ENCODE peak calls at places on chromosomes 3 and 15, in four cellular contexts. One of them, this sample, is unnamed.

GRCh38 chr15:59371458-59372351 is 966 bp downstream of the MYO1E start:
- DNase-seq in foreskin fibroblast: no peak
- DNase-seq in Calu3: peak; percentile 64
- DNase-seq in GM12865: peak; percentile 48
- DNase-seq in this sample: peak; percentile 62

GRCh38 chr3:8854656-8855055 is 85.2 kb upstream of the OXTR start:
- DNase-seq in Calu3: no peak
- DNase-seq in GM12865: no peak
- DNase-seq in foreskin fibroblast: peak; percentile 57
- DNase-seq in this sample: no peak

GRCh38 chr3:45113625-45114050 is 32.5 kb downstream of the CDCP1 start:
- DNase-seq in GM12865: peak; percentile 3
- DNase-seq in foreskin fibroblast: no peak
- DNase-seq in Calu3: no peak
- DNase-seq in this sample: no peak

GRCh38 chr3:11096266-11097135 is 57.8 kb upstream of the HRH1 start:
- DNase-seq in Calu3: peak; percentile 71
- DNase-seq in GM12865: no peak
- DNase-seq in foreskin fibroblast: peak; percentile 89
- DNase-seq in this sample: no peak

GRCh38 chr15:90829942-90830440 is 38.4 kb upstream of the FURIN start:
- DNase-seq in GM12865: peak; percentile 63
- DNase-seq in Calu3: no peak
- DNase-seq in foreskin fibroblast: no peak
- DNase-seq in this sample: peak; percentile 71

GRCh38 chr3:114299421-114299820 is 5.6 kb downstream of the TIGIT start:
- DNase-seq in GM12865: peak; percentile 43
- DNase-seq in Calu3: peak; percentile 51
- DNase-seq in foreskin fibroblast: peak; percentile 17
- DNase-seq in this sample: no peak

GRCh38 chr15:70765504-70766281 is 2.3 kb upstream of the UACA start:
- DNase-seq in foreskin fibroblast: peak; percentile 72
- DNase-seq in GM12865: no peak
- DNase-seq in Calu3: no peak
- DNase-seq in this sample: no peak

GRCh38 chr15:40420071-40420713 is 14.6 kb downstream of the IVD start:
- DNase-seq in Calu3: no peak
- DNase-seq in foreskin fibroblast: no peak
- DNase-seq in GM12865: no peak
- DNase-seq in this sample: no peak

GRCh38 chr3:169295912-169296311 is 367.6 kb downstream of the MECOM start:
- DNase-seq in Calu3: no peak
- DNase-seq in GM12865: peak; percentile 19
- DNase-seq in foreskin fibroblast: no peak
- DNase-seq in this sample: no peak

GRCh38 chr3:48440590-48440958 is 517 bp downstream of the TMA7 start:
- DNase-seq in GM12865: no peak
- DNase-seq in foreskin fibroblast: no peak
- DNase-seq in Calu3: no peak
- DNase-seq in this sample: peak; percentile 14

GRCh38 chr3:124714218-124714853 is 15.9 kb upstream of the UMPS start:
- DNase-seq in foreskin fibroblast: no peak
- DNase-seq in GM12865: no peak
- DNase-seq in Calu3: no peak
- DNase-seq in this sample: no peak

GRCh38 chr3:49916686-49917085 is 12.9 kb downstream of the MON1A start:
- DNase-seq in GM12865: no peak
- DNase-seq in foreskin fibroblast: peak; percentile 56
- DNase-seq in Calu3: no peak
- DNase-seq in this sample: no peak

GRCh38 chr3:62374375-62374876 is 1.1 kb upstream of the FEZF2 start:
- DNase-seq in Calu3: no peak
- DNase-seq in foreskin fibroblast: no peak
- DNase-seq in GM12865: no peak
- DNase-seq in this sample: peak; percentile 18

GRCh38 chr15:79474252-79474651 is 42.1 kb downstream of the MINAR1 start:
- DNase-seq in Calu3: no peak
- DNase-seq in foreskin fibroblast: peak; percentile 11
- DNase-seq in GM12865: no peak
- DNase-seq in this sample: no peak

GRCh38 chr15:22980189-22981136 is at the start of gene CYFIP1:
- DNase-seq in foreskin fibroblast: peak; percentile 87
- DNase-seq in GM12865: peak; percentile 60
- DNase-seq in Calu3: peak; percentile 75
- DNase-seq in this sample: peak; percentile 90

GRCh38 chr3:109927161-109927560 is 589.8 kb upstream of the DPPA4 start:
- DNase-seq in foreskin fibroblast: peak; percentile 92
- DNase-seq in Calu3: peak; percentile 58
- DNase-seq in GM12865: peak; percentile 59
- DNase-seq in this sample: no peak

GRCh38 chr3:7205535-7206331 is 344.8 kb downstream of the GRM7 start:
- DNase-seq in GM12865: peak; percentile 57
- DNase-seq in Calu3: no peak
- DNase-seq in foreskin fibroblast: no peak
- DNase-seq in this sample: peak; percentile 11

GRCh38 chr15:95872366-95872771 is 458.1 kb upstream of the NR2F2 start:
- DNase-seq in foreskin fibroblast: peak; percentile 68
- DNase-seq in Calu3: peak; percentile 61
- DNase-seq in GM12865: no peak
- DNase-seq in this sample: no peak

GRCh38 chr3:194869482-194870169 is 183.9 kb downstream of the FAM43A start:
- DNase-seq in foreskin fibroblast: peak; percentile 85
- DNase-seq in Calu3: no peak
- DNase-seq in GM12865: no peak
- DNase-seq in this sample: no peak

GRCh38 chr3:140277886-140278285 is 342.9 kb downstream of the CLSTN2 start:
- DNase-seq in GM12865: no peak
- DNase-seq in foreskin fibroblast: no peak
- DNase-seq in Calu3: no peak
- DNase-seq in this sample: no peak

GRCh38 chr3:140274429-140274828 is 339.4 kb downstream of the CLSTN2 start:
- DNase-seq in Calu3: no peak
- DNase-seq in foreskin fibroblast: no peak
- DNase-seq in GM12865: no peak
- DNase-seq in this sample: no peak

GRCh38 chr3:140273542-140274195 is 338.7 kb downstream of the CLSTN2 start:
- DNase-seq in Calu3: no peak
- DNase-seq in GM12865: no peak
- DNase-seq in foreskin fibroblast: no peak
- DNase-seq in this sample: no peak

DNA sequence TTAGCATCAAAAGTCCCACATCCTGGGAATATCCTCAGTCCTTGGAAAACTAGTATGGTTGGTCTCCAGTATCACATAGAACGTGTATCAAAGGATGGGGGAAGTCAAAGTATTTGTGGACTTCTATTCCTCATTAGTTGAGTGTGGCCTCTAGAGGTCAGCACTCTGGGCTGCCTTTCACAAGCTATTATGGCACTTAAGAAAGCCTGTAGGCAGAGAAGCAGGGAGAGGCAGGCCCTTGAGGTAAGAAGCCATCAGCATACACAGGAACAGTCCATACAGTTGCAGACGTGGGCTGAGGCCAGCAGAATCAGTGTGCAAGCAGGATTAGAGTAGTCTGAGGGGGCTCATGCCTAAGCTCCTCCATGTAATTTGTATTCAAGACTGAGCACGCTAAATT is 341.7 kb downstream of the CLSTN2 start:
- DNase-seq in GM12865: peak; percentile 27
- DNase-seq in Calu3: peak; percentile 21
- DNase-seq in foreskin fibroblast: no peak
- DNase-seq in this sample: no peak
- TF ChIP-seq CTCF in GM12865: peak; percentile 31
- TF ChIP-seq CTCF in Calu3: no peak
- TF ChIP-seq CTCF in foreskin fibroblast: peak; percentile 24
- TF ChIP-seq CTCF in this sample: no peak

DNA sequence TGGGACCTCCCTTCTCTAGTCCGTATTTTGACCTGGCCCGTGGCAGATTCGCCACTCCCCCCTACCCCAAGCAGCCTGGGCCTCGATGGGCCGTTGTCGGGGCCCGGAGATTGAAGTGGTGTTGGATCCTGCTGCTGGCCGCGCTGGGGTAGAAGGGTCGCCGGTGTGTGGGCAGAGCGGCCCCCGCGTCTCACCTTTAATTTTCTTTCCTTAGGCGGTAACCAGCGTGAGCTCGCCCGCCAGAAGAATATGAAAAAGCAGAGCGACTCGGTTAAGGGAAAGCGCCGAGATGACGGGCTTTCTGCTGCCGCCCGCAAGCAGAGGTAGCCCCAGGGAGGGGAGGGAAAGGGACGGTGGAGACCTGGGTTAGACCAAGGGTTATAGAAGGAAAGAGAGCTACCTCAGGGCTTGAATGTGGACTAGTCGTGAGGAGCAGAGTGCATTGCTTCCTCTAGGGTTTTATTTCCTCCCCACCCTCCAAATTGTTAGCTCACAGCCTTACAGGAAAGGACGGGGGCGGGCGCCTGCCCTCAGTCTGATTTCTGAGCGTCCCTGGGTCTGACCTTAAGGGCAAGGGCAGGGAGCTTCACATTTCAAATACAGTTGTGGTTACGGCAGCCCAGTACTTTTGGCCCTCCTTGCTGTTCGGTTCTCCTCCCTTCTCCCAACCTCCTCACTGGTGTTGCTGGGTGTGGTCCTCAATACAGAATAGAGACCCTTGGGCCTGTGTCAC is 807 bp downstream of the SERF2 start:
- DNase-seq in GM12865: peak; percentile 49
- DNase-seq in Calu3: no peak
- DNase-seq in foreskin fibroblast: no peak
- DNase-seq in this sample: peak; percentile 57
- TF ChIP-seq CTCF in GM12865: no peak
- TF ChIP-seq CTCF in Calu3: no peak
- TF ChIP-seq CTCF in foreskin fibroblast: peak; percentile 11
- TF ChIP-seq CTCF in this sample: no peak

DNA sequence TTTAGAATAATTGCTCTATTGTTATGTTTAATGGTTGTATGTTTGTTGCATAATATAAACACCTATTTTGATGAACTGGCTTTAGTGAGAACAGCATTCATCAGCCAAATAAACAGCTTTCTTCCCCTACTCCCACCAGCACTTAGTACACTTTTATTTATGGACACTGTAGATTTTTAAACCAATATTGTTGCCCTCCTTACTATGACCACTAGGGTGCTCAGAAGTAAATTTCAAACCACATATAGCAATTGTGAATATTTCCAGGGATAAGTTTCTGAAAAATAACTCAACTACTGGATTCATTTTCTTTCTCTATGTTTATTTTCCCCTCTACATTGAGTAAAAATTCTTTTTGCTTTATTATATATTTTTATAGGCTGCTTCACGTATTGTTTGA is 84.7 kb upstream of the PTX3 start:
- DNase-seq in Calu3: no peak
- DNase-seq in foreskin fibroblast: no peak
- DNase-seq in GM12865: no peak
- DNase-seq in this sample: no peak
- TF ChIP-seq CTCF in Calu3: peak; percentile 66
- TF ChIP-seq CTCF in foreskin fibroblast: peak; percentile 4
- TF ChIP-seq CTCF in GM12865: peak; percentile 17
- TF ChIP-seq CTCF in this sample: no peak

GRCh38 chr3:167148121-167148520 is 232.0 kb downstream of the ZBBX start:
- DNase-seq in foreskin fibroblast: no peak
- DNase-seq in Calu3: no peak
- DNase-seq in GM12865: no peak
- DNase-seq in this sample: no peak

DNA sequence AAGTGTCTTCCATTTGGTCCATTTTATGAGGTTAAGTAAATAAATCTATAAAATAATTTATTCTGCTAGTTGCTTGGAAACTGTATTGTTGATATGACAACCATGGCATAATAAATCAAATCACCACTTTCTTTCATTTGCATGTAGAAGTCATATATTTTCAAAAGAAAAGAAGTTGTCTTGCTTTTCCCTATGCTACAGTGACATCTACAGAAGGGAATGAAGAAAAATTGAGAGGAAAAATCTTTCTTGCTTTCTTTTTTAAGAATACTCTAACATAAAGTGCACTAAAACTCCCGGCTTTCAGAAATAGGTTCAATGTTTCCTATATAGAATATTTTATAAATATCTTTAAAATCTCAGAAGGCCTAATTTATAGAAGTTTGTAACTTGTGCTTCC is 228.4 kb downstream of the ZBBX start:
- DNase-seq in Calu3: no peak
- DNase-seq in foreskin fibroblast: no peak
- DNase-seq in GM12865: no peak
- DNase-seq in this sample: no peak
- TF ChIP-seq CTCF in Calu3: no peak
- TF ChIP-seq CTCF in foreskin fibroblast: no peak
- TF ChIP-seq CTCF in GM12865: no peak
- TF ChIP-seq CTCF in this sample: no peak

GRCh38 chr3:27726240-27726639 is 4.1 kb upstream of the EOMES start:
- DNase-seq in GM12865: no peak
- DNase-seq in foreskin fibroblast: no peak
- DNase-seq in Calu3: no peak
- DNase-seq in this sample: no peak

GRCh38 chr3:27730774-27731659 is 8.9 kb upstream of the EOMES start:
- DNase-seq in Calu3: no peak
- DNase-seq in foreskin fibroblast: no peak
- DNase-seq in GM12865: no peak
- DNase-seq in this sample: no peak

GRCh38 chr3:27729325-27729724 is 7.2 kb upstream of the EOMES start:
- DNase-seq in GM12865: no peak
- DNase-seq in foreskin fibroblast: no peak
- DNase-seq in Calu3: no peak
- DNase-seq in this sample: no peak

GRCh38 chr3:27729748-27730611 is 7.9 kb upstream of the EOMES start:
- DNase-seq in GM12865: no peak
- DNase-seq in Calu3: no peak
- DNase-seq in foreskin fibroblast: no peak
- DNase-seq in this sample: no peak

GRCh38 chr3:27728195-27729087 is 6.3 kb upstream of the EOMES start:
- DNase-seq in foreskin fibroblast: no peak
- DNase-seq in Calu3: peak; percentile 27
- DNase-seq in GM12865: no peak
- DNase-seq in this sample: no peak
- TF ChIP-seq CTCF in foreskin fibroblast: peak; percentile 7
- TF ChIP-seq CTCF in Calu3: no peak
- TF ChIP-seq CTCF in GM12865: no peak
- TF ChIP-seq CTCF in this sample: no peak

GRCh38 chr3:64685800-64686445 is 1.9 kb downstream of the ADAMTS9 start:
- DNase-seq in GM12865: no peak
- DNase-seq in Calu3: peak; percentile 95
- DNase-seq in foreskin fibroblast: peak; percentile 94
- DNase-seq in this sample: peak; percentile 28
- TF ChIP-seq CTCF in GM12865: no peak
- TF ChIP-seq CTCF in Calu3: no peak
- TF ChIP-seq CTCF in foreskin fibroblast: peak; percentile 43
- TF ChIP-seq CTCF in this sample: no peak

This sample was measured in GM13976.